ENCODE peak calls at places on chromosomes 2 and 18, in eight cellular contexts. Q is heart right ventricle, O is GM06990, A is lower lobe of right lung, S is suprapubic skin, V is cardiac muscle cell, Z is DND-41, X is fibroblast of mammary gland. C is an unnamed sample.

GRCh38 chr2:136118819-136119716 is 1.1 kb upstream of the CXCR4 start:
- DNase-seq in S (peak), V (no peak), Q (peak), A (peak), Z (peak), O (peak), X (no peak), C (peak)

GRCh38 chr2:160869411-160869810 is 290.8 kb upstream of the TANK start:
- DNase-seq in S (no peak), O (no peak), V (peak), Q (no peak), X (peak), A (no peak), Z (no peak), C (no peak)

GRCh38 chr2:241743620-241744019 is 9.2 kb downstream of the D2HGDH start:
- DNase-seq in Z (no peak), X (no peak), S (no peak), A (no peak), Q (no peak), V (no peak), O (no peak), C (no peak)

GRCh38 chr2:195923889-195924288 is 144.7 kb downstream of the DNAH7 start:
- DNase-seq in Z (no peak), Q (no peak), V (no peak), A (no peak), S (no peak), X (no peak), O (no peak), C (no peak)

GRCh38 chr2:240949791-240950705 is 43.9 kb downstream of the CROCC2 start:
- DNase-seq in Q (no peak), X (no peak), V (no peak), Z (no peak), A (peak), S (peak), O (no peak), C (no peak)

GRCh38 chr18:46481048-46481846 is 175.8 kb downstream of the LOXHD1 start:
- DNase-seq in A (no peak), S (no peak), Q (no peak), Z (peak), X (peak), O (no peak), V (peak), C (peak)

GRCh38 chr2:58925676-58926081 is 684.6 kb upstream of the FANCL start:
- DNase-seq in O (no peak), A (no peak), Q (no peak), V (no peak), X (peak), Z (no peak), S (peak), C (no peak)

GRCh38 chr2:237304763-237305514 is 109.0 kb downstream of the COL6A3 start:
- DNase-seq in Q (no peak), A (no peak), V (peak), X (peak), S (no peak), Z (no peak), O (no peak), C (no peak)

GRCh38 chr18:22470511-22471181 is 52.9 kb upstream of the CTAGE1 start:
- DNase-seq in V (peak), Q (no peak), X (no peak), O (no peak), S (no peak), A (no peak), Z (no peak), C (no peak)

GRCh38 chr2:233926806-233927205 is 9.6 kb downstream of the TRPM8 start:
- DNase-seq in V (no peak), Q (no peak), X (no peak), O (no peak), Z (no peak), S (no peak), A (no peak), C (no peak)

GRCh38 chr2:73937899-73938298 is 11.2 kb downstream of the DGUOK start:
- DNase-seq in Z (no peak), A (no peak), S (no peak), O (no peak), Q (no peak), X (no peak), V (no peak), C (no peak)

GRCh38 chr2:96112501-96113366 is 3.6 kb downstream of the ADRA2B start:
- DNase-seq in S (no peak), V (no peak), A (peak), O (no peak), Q (no peak), Z (no peak), X (no peak), C (no peak)

GRCh38 chr2:17792515-17792914 is 23.7 kb upstream of the MSGN1 start:
- DNase-seq in Z (peak), Q (no peak), O (no peak), X (peak), A (no peak), V (peak), S (no peak), C (peak)

GRCh38 chr2:177264209-177264538 is 353 bp downstream of the NFE2L2 start:
- DNase-seq in O (no peak), V (no peak), Q (no peak), S (peak), A (peak), Z (no peak), X (peak), C (no peak)

GRCh38 chr2:172739651-172740050 is 4.0 kb downstream of the RAPGEF4 start:
- DNase-seq in Q (no peak), X (no peak), O (no peak), S (no peak), V (no peak), Z (no peak), A (no peak), C (no peak)

GRCh38 chr2:172740871-172741270 is 5.2 kb downstream of the RAPGEF4 start:
- DNase-seq in O (no peak), X (no peak), Z (no peak), V (no peak), S (no peak), Q (no peak), A (no peak), C (no peak)

GRCh38 chr2:172736419-172737174 is 952 bp downstream of the RAPGEF4 start:
- DNase-seq in Q (no peak), S (no peak), O (no peak), X (no peak), A (no peak), Z (no peak), V (no peak), C (no peak)

GRCh38 chr2:172734711-172735645 is 667 bp upstream of the RAPGEF4 start:
- DNase-seq in Z (no peak), A (no peak), O (no peak), S (no peak), V (peak), X (no peak), Q (no peak), C (no peak)

GRCh38 chr2:172735646-172736418 is at the start of gene RAPGEF4:
- DNase-seq in O (no peak), Q (no peak), S (no peak), V (no peak), A (no peak), X (no peak), Z (no peak), C (no peak)
- H3K4me3 ChIP-seq in O (no peak), Q (peak), S (peak), V (peak), A (peak), X (peak), Z (no peak), C (peak)

DNA sequence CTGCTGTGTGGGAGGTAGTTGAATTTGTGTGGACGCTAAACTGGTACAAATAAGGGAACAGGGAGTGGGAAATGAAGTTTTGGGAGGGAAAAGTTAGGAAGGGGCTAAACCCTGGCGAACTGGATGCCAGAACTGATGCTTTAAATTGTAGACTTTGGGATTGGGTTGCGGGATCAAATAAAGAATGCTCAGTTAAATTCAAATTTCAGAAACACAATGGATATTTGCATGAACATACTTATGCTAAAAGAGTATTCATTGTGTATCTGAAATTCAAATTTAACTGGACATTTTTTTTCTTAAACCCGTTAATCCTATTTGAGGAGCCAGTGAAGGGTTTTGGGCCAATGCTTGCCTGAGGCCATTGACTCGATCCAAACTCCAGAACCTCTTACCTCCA is 44.1 kb upstream of the YWHAQ start:
- DNase-seq in Q (no peak), S (no peak), X (no peak), Z (no peak), O (no peak), V (no peak), A (no peak), C (no peak)
- H3K4me3 ChIP-seq in Q (no peak), S (no peak), X (no peak), Z (no peak), O (no peak), V (no peak), A (no peak), C (no peak)

GRCh38 chr18:61334491-61334850 is 1.2 kb downstream of the CDH20 start:
- DNase-seq in X (peak), A (no peak), S (no peak), Q (no peak), V (peak), Z (no peak), O (no peak), C (no peak)

GRCh38 chr18:61335737-61336555 is 2.7 kb downstream of the CDH20 start:
- DNase-seq in Q (no peak), Z (no peak), S (no peak), O (no peak), A (no peak), X (no peak), V (peak), C (no peak)

GRCh38 chr18:61333746-61334490 is 688 bp downstream of the CDH20 start:
- DNase-seq in A (no peak), Z (no peak), Q (peak), S (no peak), X (peak), V (peak), O (peak), C (no peak)

GRCh38 chr18:61336766-61337165 is 3.5 kb downstream of the CDH20 start:
- DNase-seq in Q (no peak), S (no peak), Z (no peak), V (no peak), X (no peak), O (no peak), A (no peak), C (no peak)

GRCh38 chr18:61334951-61335736 is 1.9 kb downstream of the CDH20 start:
- DNase-seq in A (no peak), Z (no peak), V (peak), S (no peak), Q (no peak), X (no peak), O (no peak), C (no peak)
- H3K4me3 ChIP-seq in A (no peak), Z (no peak), V (no peak), S (no peak), Q (no peak), X (no peak), O (no peak), C (no peak)

DNA sequence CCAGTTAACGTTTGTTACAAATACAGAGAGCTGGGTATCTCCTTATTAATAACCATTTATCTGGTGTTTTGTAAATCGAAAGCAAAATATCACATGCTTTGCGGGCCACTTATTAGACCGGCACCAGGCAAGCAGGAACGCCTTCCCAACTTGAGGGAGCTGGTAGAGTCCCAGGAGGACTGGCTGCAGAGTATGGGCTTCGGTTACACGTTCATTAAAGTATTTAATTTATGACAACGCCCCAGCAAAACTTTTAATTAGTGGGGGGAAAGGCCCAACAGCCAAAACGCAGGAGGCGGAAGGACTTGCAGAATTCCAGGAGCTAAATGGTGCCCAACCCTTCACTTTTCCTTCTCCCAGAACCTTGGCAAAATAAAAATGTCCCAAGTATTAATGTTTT is 3.7 kb downstream of the SMAD7 start:
- DNase-seq in A (no peak), Q (no peak), Z (no peak), V (no peak), X (no peak), S (no peak), O (no peak), C (no peak)
- H3K4me3 ChIP-seq in A (peak), Q (peak), Z (peak), V (peak), X (peak), S (peak), O (peak), C (no peak)

GRCh38 chr2:112602917-112603316 is 18.5 kb downstream of the CHCHD5 start:
- DNase-seq in X (no peak), O (no peak), S (no peak), A (no peak), Z (no peak), V (no peak), Q (no peak), C (no peak)

GRCh38 chr2:112603731-112604130 is 19.3 kb downstream of the CHCHD5 start:
- DNase-seq in Z (no peak), Q (no peak), S (no peak), O (no peak), A (no peak), X (no peak), V (no peak), C (no peak)

GRCh38 chr2:112601754-112602153 is 17.3 kb downstream of the CHCHD5 start:
- DNase-seq in O (no peak), Q (no peak), A (no peak), S (no peak), X (no peak), V (no peak), Z (no peak), C (no peak)

GRCh38 chr2:112597537-112598322 is 13.3 kb downstream of the CHCHD5 start:
- DNase-seq in X (no peak), A (no peak), Z (no peak), V (no peak), S (no peak), Q (no peak), O (no peak), C (no peak)

GRCh38 chr2:112600634-112601033 is 16.2 kb downstream of the CHCHD5 start:
- DNase-seq in X (no peak), V (no peak), O (no peak), Q (no peak), Z (no peak), A (no peak), S (no peak), C (no peak)
- H3K4me3 ChIP-seq in X (no peak), V (no peak), O (no peak), Q (no peak), Z (no peak), A (no peak), S (no peak), C (no peak)

DNA sequence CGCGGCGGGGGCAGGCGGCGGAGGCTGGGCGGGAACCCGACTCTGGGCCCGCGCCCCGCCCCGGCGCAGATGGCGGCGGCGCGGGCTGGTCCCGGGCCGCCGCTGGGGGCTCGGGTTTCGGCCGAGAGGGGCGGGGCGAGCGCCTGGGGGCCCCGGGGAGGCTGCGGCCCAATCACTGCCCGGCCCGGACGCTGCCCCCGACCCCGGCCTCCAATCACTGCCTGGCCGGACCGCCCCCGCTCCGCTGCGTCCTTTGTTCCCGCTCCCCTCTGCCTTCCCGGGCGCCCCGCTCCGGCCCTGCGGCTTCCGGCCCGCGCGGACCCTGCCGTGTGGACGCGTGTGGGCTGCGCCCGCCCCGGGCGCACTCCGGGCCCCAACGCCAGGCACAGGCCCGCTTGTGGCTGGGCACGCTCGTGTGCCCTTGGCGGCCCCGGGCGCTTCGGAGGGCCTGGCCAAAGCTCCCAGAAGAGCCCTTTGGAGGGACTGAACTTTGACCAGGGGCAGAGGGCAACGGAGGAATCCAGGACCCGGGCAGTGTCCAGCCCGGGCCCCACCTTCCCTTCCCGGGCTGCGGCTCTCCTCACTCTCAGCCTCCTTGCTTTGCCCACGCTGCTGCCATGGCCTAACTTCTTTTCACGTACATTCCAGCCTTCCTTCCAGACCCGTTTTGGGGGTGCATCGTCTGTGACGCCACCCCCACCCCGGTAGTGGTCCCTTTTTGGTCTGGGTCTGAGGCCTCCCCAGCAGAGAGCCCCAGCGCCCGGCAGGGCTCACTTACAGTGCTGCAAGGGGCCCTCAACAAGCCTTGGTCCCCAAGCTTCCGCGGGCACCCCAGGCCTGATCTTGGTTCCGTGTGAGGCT is 27.1 kb upstream of the PTMA start:
- DNase-seq in X (peak), A (peak), Z (no peak), Q (peak), O (peak), S (peak), V (peak), C (no peak)
- H3K4me3 ChIP-seq in X (peak), A (peak), Z (no peak), Q (peak), O (peak), S (peak), V (peak), C (no peak)

DNA sequence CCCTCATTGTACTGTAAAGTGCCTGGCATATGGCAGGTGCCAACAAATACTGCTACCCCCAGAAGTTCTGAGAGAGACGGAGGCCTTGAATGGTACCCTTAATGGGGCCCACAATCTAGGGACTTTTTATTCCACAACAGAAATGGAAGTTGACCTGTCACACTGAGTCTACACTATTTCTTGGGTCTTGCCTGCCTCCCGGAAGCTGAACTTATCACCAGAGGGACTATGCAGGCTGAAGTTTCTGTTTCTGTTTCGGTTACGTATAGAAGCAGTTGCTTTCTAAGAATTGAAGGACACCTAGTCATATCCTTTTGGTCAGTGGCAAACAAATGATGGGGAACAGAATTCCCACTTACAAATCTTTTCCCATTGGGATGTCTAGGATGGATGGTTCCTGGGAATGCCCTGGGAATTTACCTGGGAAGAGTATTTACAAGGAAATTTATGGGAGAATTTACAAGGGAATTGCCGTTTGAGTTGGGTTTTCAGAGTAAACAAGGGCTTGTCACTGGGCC is 74.2 kb downstream of the HS1BP3 start:
- DNase-seq in O (peak), A (no peak), Z (no peak), X (no peak), Q (no peak), V (no peak), S (no peak), C (no peak)
- H3K4me3 ChIP-seq in O (no peak), A (peak), Z (no peak), X (no peak), Q (no peak), V (no peak), S (no peak), C (no peak)

GRCh38 chr2:33246432-33246831 is 230.0 kb upstream of the RASGRP3 start:
- DNase-seq in X (no peak), Q (no peak), Z (no peak), A (no peak), S (no peak), O (no peak), V (no peak), C (no peak)

GRCh38 chr2:33256162-33256755 is 220.2 kb upstream of the RASGRP3 start:
- DNase-seq in O (no peak), S (no peak), X (no peak), Z (no peak), V (no peak), Q (no peak), A (no peak), C (no peak)

GRCh38 chr2:33247325-33247724 is 229.1 kb upstream of the RASGRP3 start:
- DNase-seq in X (peak), Q (no peak), Z (no peak), A (no peak), O (no peak), S (no peak), V (peak), C (no peak)

DNA sequence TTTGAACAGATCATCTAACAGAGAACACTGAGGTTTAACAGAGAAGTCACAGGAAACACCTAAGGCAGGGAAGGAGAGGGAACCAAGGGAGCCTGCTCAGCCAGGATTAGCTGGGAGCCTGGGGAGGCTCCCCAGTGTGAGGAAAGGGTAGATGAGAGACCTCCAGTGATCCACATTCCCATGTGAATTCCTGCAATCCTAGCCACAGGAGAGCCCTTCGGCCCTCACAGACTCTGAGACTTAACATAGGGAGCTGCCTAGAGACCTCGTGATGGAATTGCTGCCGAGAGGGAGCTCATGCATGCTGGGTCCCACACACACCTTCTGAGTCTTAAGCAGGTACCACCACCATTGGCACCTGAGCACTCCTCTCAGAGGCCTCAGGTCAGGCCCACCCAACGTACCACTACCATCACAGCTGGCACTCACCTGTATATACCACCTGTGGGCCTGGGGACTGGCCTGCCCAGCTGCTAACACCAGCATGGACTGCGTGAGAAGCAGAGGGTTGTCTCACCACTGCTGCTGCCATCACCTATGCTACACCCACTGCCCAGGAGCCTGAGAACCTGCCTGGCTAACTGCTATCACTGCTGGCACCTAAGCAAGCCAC is 225.9 kb upstream of the RASGRP3 start:
- DNase-seq in Z (no peak), X (no peak), O (no peak), V (no peak), A (no peak), S (no peak), Q (no peak), C (no peak)
- H3K4me3 ChIP-seq in Z (no peak), X (no peak), O (no peak), V (no peak), A (no peak), S (no peak), Q (no peak), C (no peak)